ENCODE peak calls at places on chromosomes 13 and 19, in nine cellular contexts. U, X, B, G, I, Q, T, D and O are unnamed samples. For H3K4me1, the result is how much of the 10 kb centered on the place peaks cover.

GRCh38 chr19:1411255-1412191 is 4.1 kb downstream of the DAZAP1 start:
- DNase-seq in U (no peak), X (no peak), B (peak), G (no peak), I (no peak), Q (no peak), T (no peak), D (no peak), O (no peak)

GRCh38 chr19:50152578-50152977 is 10.5 kb downstream of the IZUMO2 start:
- DNase-seq in U (no peak), X (no peak), B (no peak), G (no peak), I (no peak), Q (no peak), T (no peak), D (no peak), O (no peak)

GRCh38 chr13:27997904-27998522 is 9.5 kb upstream of the URAD start:
- DNase-seq in U (peak), X (peak), B (peak), G (peak), I (no peak), Q (peak), T (peak), D (peak), O (peak)

GRCh38 chr19:33720155-33720493 is 76.5 kb upstream of the KCTD15 start:
- DNase-seq in U (no peak), X (no peak), B (no peak), G (no peak), I (no peak), Q (no peak), T (no peak), D (no peak), O (no peak)

GRCh38 chr13:23947893-23948292 is 50.6 kb upstream of the C1QTNF9B start:
- DNase-seq in U (no peak), X (no peak), B (no peak), G (no peak), I (peak), Q (no peak), T (no peak), D (no peak), O (no peak)

GRCh38 chr13:95644611-95645052 is at the start of gene DZIP1:
- DNase-seq in U (peak), X (peak), B (peak), G (no peak), I (peak), Q (peak), T (no peak), D (peak), O (peak)

GRCh38 chr19:13234518-13234917 is 84.3 kb downstream of the IER2 start:
- DNase-seq in U (peak), X (peak), B (peak), G (peak), I (peak), Q (peak), T (peak), D (peak), O (peak)

GRCh38 chr13:102020611-102021216 is 381.1 kb downstream of the FGF14 start:
- DNase-seq in U (no peak), X (peak), B (no peak), G (no peak), I (no peak), Q (no peak), T (no peak), D (no peak), O (no peak)

GRCh38 chr19:19652482-19653295 is 9.2 kb upstream of the GMIP start:
- DNase-seq in U (peak), X (peak), B (peak), G (no peak), I (peak), Q (no peak), T (no peak), D (no peak), O (no peak)

GRCh38 chr19:15452111-15453047 is 2.6 kb upstream of the WIZ start:
- DNase-seq in U (peak), X (peak), B (peak), G (peak), I (peak), Q (no peak), T (peak), D (peak), O (peak)

GRCh38 chr13:47213057-47213456 is 316.2 kb upstream of the HTR2A start:
- DNase-seq in U (no peak), X (peak), B (peak), G (no peak), I (no peak), Q (no peak), T (no peak), D (no peak), O (no peak)

GRCh38 chr19:56091751-56092546 is 29.1 kb downstream of the ZNF787 start:
- DNase-seq in U (no peak), X (no peak), B (no peak), G (no peak), I (no peak), Q (peak), T (no peak), D (no peak), O (no peak)

GRCh38 chr13:73547239-73547638 is 488.4 kb downstream of the KLF5 start:
- DNase-seq in U (no peak), X (no peak), B (no peak), G (no peak), I (no peak), Q (no peak), T (no peak), D (no peak), O (no peak)

GRCh38 chr13:64397699-64398098 is 2832.4 kb downstream of the PCDH9 start:
- DNase-seq in U (no peak), X (peak), B (no peak), G (no peak), I (no peak), Q (no peak), T (no peak), D (no peak), O (no peak)

GRCh38 chr19:13830761-13831481 is 35.7 kb downstream of the ZSWIM4 start:
- DNase-seq in U (no peak), X (no peak), B (peak), G (no peak), I (no peak), Q (no peak), T (no peak), D (no peak), O (no peak)

GRCh38 chr19:43738780-43739211 is 16.0 kb downstream of the SMG9 start:
- DNase-seq in U (no peak), X (no peak), B (peak), G (no peak), I (no peak), Q (no peak), T (no peak), D (no peak), O (no peak)

GRCh38 chr13:74219571-74219970 is 85.4 kb upstream of the KLF12 start:
- DNase-seq in U (no peak), X (no peak), B (no peak), G (no peak), I (no peak), Q (no peak), T (no peak), D (no peak), O (no peak)

GRCh38 chr13:31035162-31035951 is 102.9 kb downstream of the TEX26 start:
- DNase-seq in U (no peak), X (no peak), B (peak), G (no peak), I (peak), Q (no peak), T (no peak), D (no peak), O (no peak)

GRCh38 chr13:97231118-97231831 is 9.1 kb downstream of the MBNL2 start:
- DNase-seq in U (peak), X (no peak), B (peak), G (no peak), I (no peak), Q (no peak), T (no peak), D (no peak), O (no peak)

GRCh38 chr19:51124729-51125128 is at the start of gene SIGLEC9:
- DNase-seq in U (no peak), X (no peak), B (no peak), G (no peak), I (no peak), Q (no peak), T (no peak), D (no peak), O (no peak)

GRCh38 chr13:43846496-43846895 is 33.0 kb downstream of the CCDC122 start:
- DNase-seq in U (no peak), X (no peak), B (peak), G (no peak), I (no peak), Q (no peak), T (no peak), D (no peak), O (no peak)

DNA sequence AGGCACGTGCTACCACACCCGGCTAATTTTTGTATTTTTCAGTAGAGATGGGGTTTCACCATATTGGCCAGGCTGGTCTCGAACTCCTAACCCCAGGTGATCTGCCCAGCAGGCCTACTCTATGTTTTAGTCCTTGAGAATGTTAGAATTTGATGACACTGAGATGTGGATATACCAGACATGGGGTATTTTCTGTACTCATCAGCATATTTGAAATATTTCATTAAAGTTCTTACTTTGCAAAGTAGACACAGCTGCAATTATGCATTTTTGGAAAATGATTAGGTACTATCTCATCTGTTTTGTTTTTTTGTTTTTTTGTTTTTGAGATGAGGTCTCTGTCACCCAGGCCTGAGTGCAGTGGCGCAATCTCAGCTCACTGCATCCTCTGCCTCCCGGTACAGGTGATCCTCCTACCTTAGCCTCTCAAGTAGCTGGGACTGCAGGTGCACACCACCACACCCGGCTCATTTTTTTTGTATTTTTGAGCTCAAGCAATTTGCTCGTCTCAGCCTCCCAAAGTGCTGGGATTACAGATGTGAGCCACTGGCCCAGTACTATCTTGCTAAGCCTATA is 12.7 kb downstream of the SPINT2 start:
- DNase-seq in U (no peak), X (no peak), B (no peak), G (no peak), I (no peak), Q (no peak), T (no peak), D (no peak), O (no peak)
- H3K4me1 ChIP-seq in U (under half), X (under half), B (under half), G (under half), I (under half), Q (under half), T (under half), D (under half), O (under half)

GRCh38 chr19:5953680-5954213 is 24.2 kb downstream of the RANBP3 start:
- DNase-seq in U (no peak), X (no peak), B (peak), G (no peak), I (no peak), Q (no peak), T (no peak), D (no peak), O (no peak)

GRCh38 chr19:5952193-5953033 is 25.5 kb downstream of the RANBP3 start:
- DNase-seq in U (no peak), X (no peak), B (no peak), G (no peak), I (peak), Q (no peak), T (no peak), D (no peak), O (no peak)

GRCh38 chr19:5955638-5955935 is 22.4 kb downstream of the RANBP3 start:
- DNase-seq in U (no peak), X (no peak), B (peak), G (no peak), I (no peak), Q (no peak), T (no peak), D (no peak), O (no peak)

GRCh38 chr19:5953034-5953589 is 24.8 kb downstream of the RANBP3 start:
- DNase-seq in U (no peak), X (no peak), B (peak), G (no peak), I (no peak), Q (no peak), T (no peak), D (no peak), O (no peak)

GRCh38 chr19:5954293-5954692 is 23.6 kb downstream of the RANBP3 start:
- DNase-seq in U (no peak), X (no peak), B (peak), G (no peak), I (no peak), Q (no peak), T (no peak), D (no peak), O (no peak)
- H2AFZ ChIP-seq in U (no peak), X (no peak), B (peak), G (no peak), I (no peak), Q (no peak), T (no peak), D (no peak), O (no peak)

DNA sequence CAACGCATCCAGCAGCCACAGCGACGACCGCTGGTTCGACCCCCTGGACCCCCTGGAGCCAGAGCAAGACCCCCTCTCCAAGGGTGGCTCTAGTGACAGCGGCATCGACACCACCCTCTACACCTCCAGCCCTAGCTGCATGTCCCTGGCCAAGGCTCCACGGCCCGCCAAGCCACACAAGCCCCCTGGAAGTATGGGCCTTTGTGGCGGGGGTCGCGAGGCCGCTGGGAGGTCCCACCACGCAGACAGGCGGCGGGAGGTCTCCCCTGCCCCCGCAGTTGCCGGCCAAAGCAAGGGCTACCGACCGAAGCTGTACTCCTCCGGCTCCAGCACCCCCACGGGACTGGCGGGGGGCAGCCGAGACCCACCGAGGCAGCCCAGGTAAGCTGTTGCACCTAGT is 59.5 kb downstream of the DPF1 start:
- DNase-seq in U (no peak), X (no peak), B (no peak), G (no peak), I (no peak), Q (no peak), T (no peak), D (no peak), O (no peak)
- TF ChIP-seq EZH2phosphoT487 in U (no peak), X (no peak), B (no peak), G (no peak), I (no peak), Q (no peak), T (no peak), D (no peak), O (no peak)

DNA sequence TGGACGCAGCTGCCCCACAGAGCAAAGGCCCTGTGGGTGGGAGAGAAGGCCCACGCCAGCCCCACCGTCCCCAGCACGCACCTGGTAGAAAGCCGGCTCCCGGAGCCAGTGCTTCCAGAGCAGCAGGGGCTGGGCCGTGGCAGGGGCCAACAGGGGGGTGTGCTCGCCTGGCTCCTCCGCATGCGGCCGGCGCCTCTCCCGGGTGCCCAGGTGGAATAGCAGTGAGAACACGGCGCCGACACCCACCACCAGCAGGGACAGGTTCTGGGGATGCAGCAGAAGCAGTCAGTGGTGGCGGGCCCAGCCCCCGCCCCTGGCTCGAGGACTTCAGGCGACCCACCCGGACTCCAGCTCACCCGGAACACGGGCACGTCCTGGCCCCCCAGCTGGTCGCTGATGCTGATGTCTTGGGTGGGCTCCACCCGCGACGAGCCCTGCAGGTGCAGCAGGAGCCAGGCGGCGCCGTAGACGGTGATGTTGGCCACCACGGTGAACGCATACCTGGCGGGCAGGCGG is 8.9 kb downstream of the TEKTIP1 start:
- DNase-seq in U (no peak), X (no peak), B (no peak), G (no peak), I (no peak), Q (no peak), T (no peak), D (no peak), O (no peak)
- H3K4me1 ChIP-seq in U (under half), X (under half), B (under half), G (under half), I (under half), Q (under half), T (under half), D (under half), O (under half)

DNA sequence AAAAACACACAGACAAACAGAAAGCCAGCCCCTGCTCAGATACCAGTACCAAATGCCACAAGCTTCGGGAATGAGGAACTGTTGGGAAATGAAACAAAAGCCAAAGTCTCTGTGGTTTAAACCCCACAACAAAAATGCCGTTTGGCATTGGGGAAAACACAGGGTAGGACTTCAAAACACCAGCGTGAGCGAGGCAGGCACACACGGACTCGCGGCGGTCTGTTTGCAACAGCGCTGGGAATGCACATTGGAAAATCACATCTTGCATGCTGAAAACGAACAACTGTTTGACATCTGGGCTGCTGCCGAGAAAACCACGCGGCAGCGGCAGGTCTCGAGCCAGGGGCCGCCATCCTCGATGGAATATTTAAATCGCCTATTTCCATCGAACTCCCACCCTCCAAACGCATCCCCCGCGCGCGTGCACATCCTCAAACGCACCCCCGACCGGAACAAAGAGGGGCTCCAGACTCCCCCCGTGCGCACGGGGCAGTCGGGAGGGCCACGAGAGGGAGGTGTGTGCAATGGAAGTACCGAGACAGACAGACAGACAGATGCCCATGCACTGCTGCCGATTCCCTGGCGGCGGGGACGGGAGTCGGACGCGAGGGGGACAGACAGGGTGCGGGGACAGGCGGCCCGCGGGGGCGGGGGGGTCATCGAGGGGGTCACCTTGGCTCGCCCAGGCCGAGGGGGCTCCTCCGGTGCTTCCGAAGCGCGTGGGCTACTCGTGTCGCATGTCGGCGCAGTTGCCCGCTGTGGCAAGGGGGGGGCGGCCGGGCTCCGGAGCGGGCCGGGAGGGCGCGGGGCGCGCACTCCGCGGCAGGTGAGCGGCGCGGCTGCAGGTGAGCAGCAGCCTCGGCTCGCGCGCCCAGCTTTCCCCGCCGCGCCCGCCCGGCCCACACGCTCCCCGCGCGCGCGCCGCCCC is at the start of gene GPR12:
- DNase-seq in U (no peak), X (no peak), B (peak), G (no peak), I (peak), Q (no peak), T (no peak), D (peak), O (peak)
- H2AFZ ChIP-seq in U (peak), X (no peak), B (peak), G (no peak), I (peak), Q (peak), T (no peak), D (peak), O (peak)

GRCh38 chr19:38666662-38667448 is 19.4 kb downstream of the ACTN4 start:
- DNase-seq in U (peak), X (peak), B (peak), G (peak), I (no peak), Q (no peak), T (no peak), D (no peak), O (peak)
- TF ChIP-seq EZH2phosphoT487 in U (no peak), X (no peak), B (no peak), G (no peak), I (no peak), Q (no peak), T (no peak), D (no peak), O (no peak)